ENCODE peak calls at places on chromosome 4, in six cellular contexts. One of them, this sample, is unnamed.
A peak's percentile ranks its signal among the peaks of the same experiment; 100 is the strongest.

GRCh38 chr4:177242651-177243296 is 66.9 kb upstream of the NEIL3 start:
- DNase-seq in mesenchymal stem cell: no peak
- DNase-seq in iPS-NIHi11: no peak
- DNase-seq in stimulated activated CD4-positive, alpha-beta T cell treated with anti-CD3 and anti-CD28 coated beads, Interleukin-1b, Interleukin-23, amount 100 ng/mL, for 1 hour: no peak
- DNase-seq in GDM1: no peak
- DNase-seq in NCI-H774: no peak
- DNase-seq in this sample: no peak

GRCh38 chr4:15198070-15198727 is 195.9 kb downstream of the CPEB2 start:
- DNase-seq in mesenchymal stem cell: no peak
- DNase-seq in iPS-NIHi11: peak; percentile 24
- DNase-seq in stimulated activated CD4-positive, alpha-beta T cell treated with anti-CD3 and anti-CD28 coated beads, Interleukin-1b, Interleukin-23, amount 100 ng/mL, for 1 hour: no peak
- DNase-seq in NCI-H774: no peak
- DNase-seq in GDM1: no peak
- DNase-seq in this sample: no peak

GRCh38 chr4:176726803-176727202 is 65.9 kb downstream of the VEGFC start:
- DNase-seq in iPS-NIHi11: no peak
- DNase-seq in mesenchymal stem cell: peak; percentile 78
- DNase-seq in NCI-H774: no peak
- DNase-seq in GDM1: no peak
- DNase-seq in stimulated activated CD4-positive, alpha-beta T cell treated with anti-CD3 and anti-CD28 coated beads, Interleukin-1b, Interleukin-23, amount 100 ng/mL, for 1 hour: no peak
- DNase-seq in this sample: peak; percentile 43

GRCh38 chr4:29423836-29424721 is 1296.1 kb upstream of the PCDH7 start:
- DNase-seq in NCI-H774: no peak
- DNase-seq in stimulated activated CD4-positive, alpha-beta T cell treated with anti-CD3 and anti-CD28 coated beads, Interleukin-1b, Interleukin-23, amount 100 ng/mL, for 1 hour: no peak
- DNase-seq in iPS-NIHi11: no peak
- DNase-seq in GDM1: no peak
- DNase-seq in mesenchymal stem cell: peak; percentile 79
- DNase-seq in this sample: no peak

GRCh38 chr4:187362937-187363336 is 632.6 kb upstream of the ZFP42 start:
- DNase-seq in stimulated activated CD4-positive, alpha-beta T cell treated with anti-CD3 and anti-CD28 coated beads, Interleukin-1b, Interleukin-23, amount 100 ng/mL, for 1 hour: no peak
- DNase-seq in mesenchymal stem cell: no peak
- DNase-seq in NCI-H774: no peak
- DNase-seq in GDM1: no peak
- DNase-seq in iPS-NIHi11: no peak
- DNase-seq in this sample: no peak

GRCh38 chr4:20284990-20285389 is 33.3 kb downstream of the SLIT2 start:
- DNase-seq in mesenchymal stem cell: peak; percentile 24
- DNase-seq in GDM1: no peak
- DNase-seq in NCI-H774: no peak
- DNase-seq in stimulated activated CD4-positive, alpha-beta T cell treated with anti-CD3 and anti-CD28 coated beads, Interleukin-1b, Interleukin-23, amount 100 ng/mL, for 1 hour: no peak
- DNase-seq in iPS-NIHi11: no peak
- DNase-seq in this sample: no peak

GRCh38 chr4:2436301-2436700 is 17.5 kb downstream of the CFAP99 start:
- DNase-seq in GDM1: no peak
- DNase-seq in mesenchymal stem cell: no peak
- DNase-seq in stimulated activated CD4-positive, alpha-beta T cell treated with anti-CD3 and anti-CD28 coated beads, Interleukin-1b, Interleukin-23, amount 100 ng/mL, for 1 hour: no peak
- DNase-seq in NCI-H774: no peak
- DNase-seq in iPS-NIHi11: no peak
- DNase-seq in this sample: peak; percentile 34

GRCh38 chr4:138053601-138054322 is 188.4 kb downstream of the SLC7A11 start:
- DNase-seq in NCI-H774: no peak
- DNase-seq in iPS-NIHi11: no peak
- DNase-seq in mesenchymal stem cell: peak; percentile 95
- DNase-seq in stimulated activated CD4-positive, alpha-beta T cell treated with anti-CD3 and anti-CD28 coated beads, Interleukin-1b, Interleukin-23, amount 100 ng/mL, for 1 hour: no peak
- DNase-seq in GDM1: no peak
- DNase-seq in this sample: peak; percentile 83

GRCh38 chr4:153332936-153333335 is 11.6 kb upstream of the MND1 start:
- DNase-seq in stimulated activated CD4-positive, alpha-beta T cell treated with anti-CD3 and anti-CD28 coated beads, Interleukin-1b, Interleukin-23, amount 100 ng/mL, for 1 hour: no peak
- DNase-seq in iPS-NIHi11: no peak
- DNase-seq in GDM1: no peak
- DNase-seq in NCI-H774: no peak
- DNase-seq in mesenchymal stem cell: no peak
- DNase-seq in this sample: no peak

GRCh38 chr4:113327513-113327912 is 278.1 kb downstream of the ANK2 start:
- DNase-seq in GDM1: no peak
- DNase-seq in NCI-H774: no peak
- DNase-seq in iPS-NIHi11: no peak
- DNase-seq in mesenchymal stem cell: peak; percentile 94
- DNase-seq in stimulated activated CD4-positive, alpha-beta T cell treated with anti-CD3 and anti-CD28 coated beads, Interleukin-1b, Interleukin-23, amount 100 ng/mL, for 1 hour: no peak
- DNase-seq in this sample: no peak

GRCh38 chr4:93657527-93657926 is 171.0 kb upstream of the ATOH1 start:
- DNase-seq in mesenchymal stem cell: no peak
- DNase-seq in iPS-NIHi11: no peak
- DNase-seq in NCI-H774: no peak
- DNase-seq in GDM1: no peak
- DNase-seq in stimulated activated CD4-positive, alpha-beta T cell treated with anti-CD3 and anti-CD28 coated beads, Interleukin-1b, Interleukin-23, amount 100 ng/mL, for 1 hour: no peak
- DNase-seq in this sample: no peak

GRCh38 chr4:156672492-156672891 is 299.1 kb downstream of the PDGFC start:
- DNase-seq in stimulated activated CD4-positive, alpha-beta T cell treated with anti-CD3 and anti-CD28 coated beads, Interleukin-1b, Interleukin-23, amount 100 ng/mL, for 1 hour: no peak
- DNase-seq in GDM1: no peak
- DNase-seq in iPS-NIHi11: no peak
- DNase-seq in NCI-H774: no peak
- DNase-seq in mesenchymal stem cell: peak; percentile 3
- DNase-seq in this sample: no peak

GRCh38 chr4:159267940-159268327 is 165.1 kb downstream of the RAPGEF2 start:
- DNase-seq in stimulated activated CD4-positive, alpha-beta T cell treated with anti-CD3 and anti-CD28 coated beads, Interleukin-1b, Interleukin-23, amount 100 ng/mL, for 1 hour: no peak
- DNase-seq in GDM1: no peak
- DNase-seq in iPS-NIHi11: no peak
- DNase-seq in mesenchymal stem cell: no peak
- DNase-seq in NCI-H774: no peak
- DNase-seq in this sample: no peak

This sample was measured in dermis blood vessel endothelial cell.